ENCODE peak calls at places on chromosomes 6 and 20, in five cellular contexts. H is glutamatergic neuron, Z is lower lobe of right lung, Q is neural crest cell, L is heart right ventricle. U is an unnamed sample.

GRCh38 chr20:35953411-35954199 is 697 bp downstream of the SCAND1 start:
- DNase-seq in H (peak; percentile 64), Z (peak; percentile 76), Q (peak; percentile 32), L (peak; percentile 58), U (no peak)

GRCh38 chr6:562052-562676 is 94.7 kb downstream of the HUS1B start:
- DNase-seq in H (no peak), Z (no peak), Q (no peak), L (no peak), U (no peak)

GRCh38 chr6:47235964-47236760 is 73.5 kb downstream of the TNFRSF21 start:
- DNase-seq in H (no peak), Z (no peak), Q (no peak), L (peak; percentile 22), U (no peak)

GRCh38 chr20:13546497-13547131 is 92.1 kb downstream of the TASP1 start:
- DNase-seq in H (peak; percentile 86), Z (peak; percentile 80), Q (peak; percentile 83), L (peak; percentile 65), U (no peak)

GRCh38 chr6:167982063-167982462 is 15.4 kb upstream of the KIF25 start:
- DNase-seq in H (no peak), Z (no peak), Q (no peak), L (no peak), U (no peak)

GRCh38 chr6:169292340-169293124 is 38.9 kb upstream of the THBS2 start:
- DNase-seq in H (no peak), Z (no peak), Q (no peak), L (no peak), U (no peak)

GRCh38 chr6:16625319-16626240 is 135.7 kb downstream of the ATXN1 start:
- DNase-seq in H (no peak), Z (no peak), Q (no peak), L (no peak), U (no peak)

GRCh38 chr6:147126618-147127022 is 77.6 kb upstream of the STXBP5 start:
- DNase-seq in H (no peak), Z (no peak), Q (no peak), L (no peak), U (no peak)

GRCh38 chr6:109483744-109484075 is 691 bp upstream of the ZBTB24 start:
- DNase-seq in H (no peak), Z (no peak), Q (no peak), L (no peak), U (no peak)

GRCh38 chr6:168559574-168560098 is 118.7 kb downstream of the SMOC2 start:
- DNase-seq in H (no peak), Z (no peak), Q (no peak), L (no peak), U (no peak)

GRCh38 chr6:155219858-155220301 is 43.9 kb upstream of the CLDN20 start:
- DNase-seq in H (no peak), Z (no peak), Q (no peak), L (no peak), U (no peak)

GRCh38 chr20:58703765-58704331 is 11.2 kb downstream of the NPEPL1 start:
- DNase-seq in H (no peak), Z (no peak), Q (no peak), L (no peak), U (no peak)

GRCh38 chr20:35171753-35172433 is at the start of gene PROCR:
- DNase-seq in H (peak; percentile 35), Z (peak; percentile 82), Q (no peak), L (peak; percentile 82), U (no peak)

GRCh38 chr6:129498556-129498940 is 211.4 kb downstream of the ARHGAP18 start:
- DNase-seq in H (no peak), Z (no peak), Q (no peak), L (no peak), U (no peak)

DNA sequence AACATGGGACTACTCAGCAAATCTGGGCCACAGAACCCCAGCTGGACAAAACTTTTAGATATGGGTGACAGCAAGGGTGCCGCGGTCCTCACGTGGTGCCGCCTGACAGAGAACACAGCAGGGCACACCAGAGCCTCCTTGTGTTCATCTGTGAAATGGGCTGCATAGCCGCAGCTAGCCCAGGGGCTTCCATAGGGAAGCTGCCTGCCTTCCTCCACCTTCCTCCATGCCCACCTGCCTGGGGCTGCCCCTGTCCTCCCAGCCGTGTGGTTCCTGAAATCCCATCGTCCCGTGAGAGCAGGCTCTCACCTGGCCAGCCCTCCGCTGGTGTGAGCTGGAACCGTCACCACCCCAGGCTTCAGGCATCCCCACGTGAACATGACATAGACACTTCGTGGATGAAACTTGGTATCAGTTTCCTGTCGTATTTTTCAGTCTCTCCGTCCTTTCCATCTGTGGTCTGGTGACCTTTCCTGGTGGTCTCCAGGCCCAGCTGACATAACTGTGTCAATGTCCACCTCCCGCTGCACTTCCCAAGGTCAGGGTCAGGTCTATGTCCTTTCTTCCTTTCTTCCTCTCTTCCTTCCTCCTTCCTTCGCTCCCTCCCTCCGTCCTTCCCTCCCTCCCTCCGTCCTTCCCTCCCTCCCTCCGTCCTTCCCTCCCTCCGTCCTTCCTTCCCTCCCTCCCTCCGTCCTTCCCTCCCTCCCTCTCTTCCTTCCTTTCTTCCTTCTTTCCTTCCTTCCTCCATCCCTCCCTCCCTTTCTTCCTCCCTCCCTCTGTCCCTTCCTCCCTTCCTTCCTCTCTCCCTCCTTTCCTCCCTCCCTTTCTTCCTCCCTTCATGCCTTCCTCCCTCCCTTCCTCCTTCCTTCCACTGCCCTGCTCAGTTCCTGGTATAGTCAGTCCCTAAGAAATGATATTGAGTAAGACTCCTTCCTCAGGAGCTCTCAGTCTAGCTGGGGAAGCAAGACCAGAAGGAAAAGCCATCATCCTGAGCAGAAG is 78.8 kb downstream of the GRM4 start:
- DNase-seq in H (no peak), Z (no peak), Q (no peak), L (no peak), U (no peak)
- TF ChIP-seq CTCF in H (no peak), Z (no peak), Q (no peak), L (no peak), U (no peak)

DNA sequence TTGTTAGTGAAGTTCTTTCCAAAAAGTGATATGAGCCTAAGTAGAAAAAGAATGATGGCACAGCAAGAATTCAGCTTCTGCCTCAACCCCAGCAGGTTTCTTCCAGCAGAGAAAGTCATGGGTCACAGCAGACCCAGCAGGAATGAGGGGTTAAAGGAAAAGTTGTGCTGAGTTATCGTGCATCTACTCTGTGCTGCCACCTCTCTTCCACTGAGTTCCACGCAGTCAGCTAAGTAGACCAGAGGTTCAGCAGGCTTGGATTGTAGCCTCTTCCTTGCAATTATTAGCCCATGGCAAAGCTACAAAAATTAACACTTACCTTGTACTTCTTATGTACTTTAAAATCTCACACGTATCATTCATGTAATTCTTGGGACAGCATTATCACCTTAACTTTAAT is 510.8 kb downstream of the PTPRT start:
- DNase-seq in H (no peak), Z (no peak), Q (no peak), L (no peak), U (no peak)
- TF ChIP-seq CTCF in H (no peak), Z (no peak), Q (peak; percentile 45), L (peak; percentile 27), U (no peak)

DNA sequence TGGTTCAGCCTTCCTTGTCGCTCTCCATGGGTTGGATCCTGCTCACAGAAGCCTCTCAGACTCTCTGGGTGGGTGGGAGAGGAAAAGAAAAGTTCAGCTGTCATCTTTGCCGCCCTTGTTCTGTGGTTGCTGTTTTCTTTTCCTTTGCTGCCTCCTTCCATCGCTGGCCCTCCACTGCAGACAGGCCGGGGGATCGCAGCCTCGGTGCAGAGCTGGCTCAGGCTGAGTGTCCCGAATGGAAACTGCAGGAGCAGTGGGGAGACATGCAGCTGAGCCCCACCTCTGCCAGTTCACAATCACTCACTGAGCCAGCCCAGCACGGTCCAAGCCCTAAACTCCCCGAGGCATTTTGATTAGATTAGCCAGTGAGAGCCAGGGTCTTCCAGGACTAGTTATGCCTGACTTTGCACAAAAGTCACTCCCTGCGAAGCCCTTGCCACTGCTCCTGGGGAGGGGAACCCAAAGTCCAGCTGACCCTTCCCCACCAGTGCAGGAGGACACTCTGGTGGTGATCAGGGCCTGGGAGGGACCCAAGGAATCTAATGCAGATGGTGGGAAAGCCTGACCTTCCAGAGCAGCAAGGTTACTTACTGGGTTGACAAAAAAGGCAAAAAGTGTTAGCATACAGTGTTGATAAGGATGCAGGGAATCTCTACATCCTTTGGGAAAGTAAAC is 14.0 kb downstream of the NRN1 start:
- DNase-seq in H (peak; percentile 42), Z (no peak), Q (no peak), L (no peak), U (no peak)
- TF ChIP-seq CTCF in H (no peak), Z (no peak), Q (no peak), L (no peak), U (no peak)

DNA sequence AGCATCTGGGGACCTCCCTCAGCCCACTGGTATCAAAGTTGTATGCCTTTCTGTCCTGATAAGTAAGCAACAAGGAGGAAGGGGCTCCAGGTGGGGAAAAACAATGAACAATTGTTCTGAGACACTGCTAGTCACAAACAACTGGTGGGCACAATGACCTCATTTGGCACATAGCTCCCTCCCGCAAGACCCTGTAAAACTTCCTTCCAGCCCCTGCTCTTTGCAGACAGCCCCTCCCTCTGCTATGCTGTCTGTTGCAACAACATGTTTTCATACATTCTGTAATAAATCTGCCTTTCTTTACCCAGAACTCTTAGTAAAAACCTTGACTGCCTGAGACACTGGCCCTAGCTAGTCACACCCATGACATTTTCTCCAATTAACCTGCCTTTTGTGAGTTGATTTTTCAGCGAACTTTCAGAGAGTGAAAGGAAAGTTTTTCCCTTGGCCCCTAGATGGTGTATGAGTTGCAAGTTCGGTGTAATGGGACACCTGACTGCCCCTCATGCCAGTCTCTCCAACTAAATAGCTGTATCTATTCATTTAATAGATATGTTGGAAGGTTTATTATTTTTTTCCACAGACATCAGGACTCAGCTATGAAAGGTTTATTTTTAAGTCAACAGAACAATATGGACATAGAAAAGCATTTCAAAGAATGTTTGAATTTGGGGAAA is 142.3 kb upstream of the SLC22A16 start:
- DNase-seq in H (no peak), Z (no peak), Q (no peak), L (no peak), U (no peak)
- TF ChIP-seq CTCF in H (no peak), Z (no peak), Q (peak; percentile 45), L (peak; percentile 20), U (no peak)

GRCh38 chr6:113596477-113596876 is 260.7 kb upstream of the MARCKS start:
- DNase-seq in H (no peak), Z (no peak), Q (no peak), L (no peak), U (no peak)

GRCh38 chr6:113596907-113597583 is 260.1 kb upstream of the MARCKS start:
- DNase-seq in H (no peak), Z (no peak), Q (no peak), L (no peak), U (no peak)

GRCh38 chr6:113599444-113599843 is 257.7 kb upstream of the MARCKS start:
- DNase-seq in H (no peak), Z (no peak), Q (no peak), L (no peak), U (no peak)

GRCh38 chr6:113600556-113601339 is 256.4 kb upstream of the MARCKS start:
- DNase-seq in H (no peak), Z (no peak), Q (no peak), L (no peak), U (no peak)

DNA sequence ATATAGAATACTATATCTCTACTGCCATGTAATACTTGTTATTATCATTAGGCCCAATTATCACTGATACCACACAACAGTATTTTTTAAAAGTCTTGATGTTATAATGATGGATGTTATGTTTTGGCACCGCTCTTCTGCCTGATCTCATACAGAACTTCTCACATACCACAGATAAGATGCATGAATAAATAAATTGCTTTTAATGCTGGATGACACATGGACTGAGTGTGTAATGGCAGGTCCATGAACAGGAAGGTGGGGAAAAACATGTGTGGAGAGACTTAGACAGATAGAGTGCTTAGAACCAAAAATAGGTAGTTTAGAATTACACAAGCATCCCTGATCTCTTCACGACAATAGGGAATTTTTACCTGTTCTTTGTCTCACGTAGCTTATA is 258.4 kb upstream of the MARCKS start:
- DNase-seq in H (no peak), Z (no peak), Q (no peak), L (no peak), U (no peak)
- TF ChIP-seq CTCF in H (no peak), Z (no peak), Q (no peak), L (no peak), U (no peak)

GRCh38 chr6:132456700-132457143 is 55.4 kb upstream of the MOXD1 start:
- DNase-seq in H (peak; percentile 56), Z (peak; percentile 64), Q (no peak), L (peak; percentile 39), U (no peak)
- TF ChIP-seq CTCF in H (no peak), Z (no peak), Q (no peak), L (no peak), U (peak; percentile 2)

U was measured in D721Med.